ENCODE peak calls at places on chromosome 1, in six cellular contexts. One of them, this sample, is unnamed.

GRCh38 chr1:167427843-167428242 is 90.5 kb downstream of the CD247 start:
- DNase-seq in esophagus squamous epithelium: no peak
- DNase-seq in NCI-H524: no peak
- DNase-seq in lower leg skin: no peak
- DNase-seq in SW 1271: no peak
- DNase-seq in naive thymus-derived CD8-positive, alpha-beta T cell: no peak
- DNase-seq in this sample: peak

GRCh38 chr1:113021430-113022085 is 51.4 kb upstream of the LRIG2 start:
- DNase-seq in esophagus squamous epithelium: no peak
- DNase-seq in NCI-H524: no peak
- DNase-seq in lower leg skin: no peak
- DNase-seq in SW 1271: no peak
- DNase-seq in naive thymus-derived CD8-positive, alpha-beta T cell: no peak
- DNase-seq in this sample: no peak

GRCh38 chr1:2279210-2279639 is 51.1 kb downstream of the SKI start:
- DNase-seq in esophagus squamous epithelium: no peak
- DNase-seq in NCI-H524: no peak
- DNase-seq in lower leg skin: no peak
- DNase-seq in SW 1271: no peak
- DNase-seq in naive thymus-derived CD8-positive, alpha-beta T cell: no peak
- DNase-seq in this sample: no peak

GRCh38 chr1:12078938-12079861 is 16.1 kb downstream of the TNFRSF8 start:
- DNase-seq in esophagus squamous epithelium: peak
- DNase-seq in NCI-H524: peak
- DNase-seq in lower leg skin: no peak
- DNase-seq in SW 1271: peak
- DNase-seq in naive thymus-derived CD8-positive, alpha-beta T cell: no peak
- DNase-seq in this sample: no peak

GRCh38 chr1:39196244-39197215 is 8.0 kb upstream of the MACF1 start:
- DNase-seq in esophagus squamous epithelium: no peak
- DNase-seq in NCI-H524: no peak
- DNase-seq in lower leg skin: no peak
- DNase-seq in SW 1271: peak
- DNase-seq in naive thymus-derived CD8-positive, alpha-beta T cell: peak
- DNase-seq in this sample: no peak

GRCh38 chr1:10540277-10541005 is 65.7 kb downstream of the PEX14 start:
- DNase-seq in esophagus squamous epithelium: no peak
- DNase-seq in NCI-H524: no peak
- DNase-seq in lower leg skin: no peak
- DNase-seq in SW 1271: no peak
- DNase-seq in naive thymus-derived CD8-positive, alpha-beta T cell: no peak
- DNase-seq in this sample: no peak

GRCh38 chr1:150464422-150464826 is 22.8 kb upstream of the TARS2 start:
- DNase-seq in esophagus squamous epithelium: no peak
- DNase-seq in NCI-H524: peak
- DNase-seq in lower leg skin: no peak
- DNase-seq in SW 1271: peak
- DNase-seq in naive thymus-derived CD8-positive, alpha-beta T cell: peak
- DNase-seq in this sample: peak

GRCh38 chr1:93817819-93818569 is 61.0 kb downstream of the DNTTIP2 start:
- DNase-seq in esophagus squamous epithelium: no peak
- DNase-seq in NCI-H524: no peak
- DNase-seq in lower leg skin: no peak
- DNase-seq in SW 1271: no peak
- DNase-seq in naive thymus-derived CD8-positive, alpha-beta T cell: no peak
- DNase-seq in this sample: no peak

GRCh38 chr1:2601721-2602303 is 15.2 kb downstream of the PRXL2B start:
- DNase-seq in esophagus squamous epithelium: no peak
- DNase-seq in NCI-H524: no peak
- DNase-seq in lower leg skin: no peak
- DNase-seq in SW 1271: no peak
- DNase-seq in naive thymus-derived CD8-positive, alpha-beta T cell: no peak
- DNase-seq in this sample: no peak

GRCh38 chr1:21887796-21888195 is 49.3 kb downstream of the HSPG2 start:
- DNase-seq in esophagus squamous epithelium: no peak
- DNase-seq in NCI-H524: no peak
- DNase-seq in lower leg skin: no peak
- DNase-seq in SW 1271: no peak
- DNase-seq in naive thymus-derived CD8-positive, alpha-beta T cell: no peak
- DNase-seq in this sample: no peak

GRCh38 chr1:229254910-229255541 is 15.9 kb upstream of the RAB4A start:
- DNase-seq in esophagus squamous epithelium: no peak
- DNase-seq in NCI-H524: peak
- DNase-seq in lower leg skin: no peak
- DNase-seq in SW 1271: no peak
- DNase-seq in naive thymus-derived CD8-positive, alpha-beta T cell: peak
- DNase-seq in this sample: peak

GRCh38 chr1:212247179-212247721 is 38.0 kb upstream of the PPP2R5A start:
- DNase-seq in esophagus squamous epithelium: no peak
- DNase-seq in NCI-H524: no peak
- DNase-seq in lower leg skin: no peak
- DNase-seq in SW 1271: no peak
- DNase-seq in naive thymus-derived CD8-positive, alpha-beta T cell: no peak
- DNase-seq in this sample: no peak

GRCh38 chr1:108644984-108645383 is 15.9 kb downstream of the HENMT1 start:
- DNase-seq in esophagus squamous epithelium: no peak
- DNase-seq in NCI-H524: no peak
- DNase-seq in lower leg skin: no peak
- DNase-seq in SW 1271: no peak
- DNase-seq in naive thymus-derived CD8-positive, alpha-beta T cell: peak
- DNase-seq in this sample: no peak

GRCh38 chr1:28807046-28807445 is 4.9 kb upstream of the OPRD1 start:
- DNase-seq in esophagus squamous epithelium: no peak
- DNase-seq in NCI-H524: peak
- DNase-seq in lower leg skin: no peak
- DNase-seq in SW 1271: no peak
- DNase-seq in naive thymus-derived CD8-positive, alpha-beta T cell: no peak
- DNase-seq in this sample: peak

GRCh38 chr1:93993731-93994130 is 84.5 kb upstream of the GCLM start:
- DNase-seq in esophagus squamous epithelium: no peak
- DNase-seq in NCI-H524: no peak
- DNase-seq in lower leg skin: no peak
- DNase-seq in SW 1271: no peak
- DNase-seq in naive thymus-derived CD8-positive, alpha-beta T cell: no peak
- DNase-seq in this sample: no peak

GRCh38 chr1:228398741-228399461 is 7.7 kb downstream of the TRIM11 start:
- DNase-seq in esophagus squamous epithelium: no peak
- DNase-seq in NCI-H524: no peak
- DNase-seq in lower leg skin: no peak
- DNase-seq in SW 1271: no peak
- DNase-seq in naive thymus-derived CD8-positive, alpha-beta T cell: no peak
- DNase-seq in this sample: no peak

GRCh38 chr1:184163674-184164470 is 112.3 kb downstream of the TSEN15 start:
- DNase-seq in esophagus squamous epithelium: no peak
- DNase-seq in NCI-H524: no peak
- DNase-seq in lower leg skin: no peak
- DNase-seq in SW 1271: no peak
- DNase-seq in naive thymus-derived CD8-positive, alpha-beta T cell: no peak
- DNase-seq in this sample: no peak

GRCh38 chr1:244214009-244214967 is 163.2 kb downstream of the ZBTB18 start:
- DNase-seq in esophagus squamous epithelium: no peak
- DNase-seq in NCI-H524: peak
- DNase-seq in lower leg skin: no peak
- DNase-seq in SW 1271: no peak
- DNase-seq in naive thymus-derived CD8-positive, alpha-beta T cell: no peak
- DNase-seq in this sample: no peak

GRCh38 chr1:228366851-228367741 is 39.5 kb downstream of the TRIM11 start:
- DNase-seq in esophagus squamous epithelium: no peak
- DNase-seq in NCI-H524: no peak
- DNase-seq in lower leg skin: no peak
- DNase-seq in SW 1271: no peak
- DNase-seq in naive thymus-derived CD8-positive, alpha-beta T cell: no peak
- DNase-seq in this sample: no peak

GRCh38 chr1:50978144-50978851 is 8.3 kb downstream of the CDKN2C start:
- DNase-seq in esophagus squamous epithelium: no peak
- DNase-seq in NCI-H524: peak
- DNase-seq in lower leg skin: no peak
- DNase-seq in SW 1271: peak
- DNase-seq in naive thymus-derived CD8-positive, alpha-beta T cell: peak
- DNase-seq in this sample: peak

GRCh38 chr1:208241541-208241940 is 2.6 kb downstream of the PLXNA2 start:
- DNase-seq in esophagus squamous epithelium: no peak
- DNase-seq in NCI-H524: no peak
- DNase-seq in lower leg skin: no peak
- DNase-seq in SW 1271: no peak
- DNase-seq in naive thymus-derived CD8-positive, alpha-beta T cell: no peak
- DNase-seq in this sample: no peak

GRCh38 chr1:30192969-30193630 is 530.3 kb downstream of the MATN1 start:
- DNase-seq in esophagus squamous epithelium: no peak
- DNase-seq in NCI-H524: no peak
- DNase-seq in lower leg skin: no peak
- DNase-seq in SW 1271: no peak
- DNase-seq in naive thymus-derived CD8-positive, alpha-beta T cell: no peak
- DNase-seq in this sample: peak

GRCh38 chr1:47181095-47181954 is 8.5 kb downstream of the PDZK1IP1 start:
- DNase-seq in esophagus squamous epithelium: no peak
- DNase-seq in NCI-H524: peak
- DNase-seq in lower leg skin: no peak
- DNase-seq in SW 1271: no peak
- DNase-seq in naive thymus-derived CD8-positive, alpha-beta T cell: no peak
- DNase-seq in this sample: peak

GRCh38 chr1:100524355-100524754 is 13.6 kb upstream of the GPR88 start:
- DNase-seq in esophagus squamous epithelium: no peak
- DNase-seq in NCI-H524: no peak
- DNase-seq in lower leg skin: no peak
- DNase-seq in SW 1271: no peak
- DNase-seq in naive thymus-derived CD8-positive, alpha-beta T cell: no peak
- DNase-seq in this sample: no peak

GRCh38 chr1:159854101-159854692 is 8.3 kb downstream of the VSIG8 start:
- DNase-seq in esophagus squamous epithelium: no peak
- DNase-seq in NCI-H524: peak
- DNase-seq in lower leg skin: peak
- DNase-seq in SW 1271: peak
- DNase-seq in naive thymus-derived CD8-positive, alpha-beta T cell: peak
- DNase-seq in this sample: no peak

GRCh38 chr1:55868026-55868425 is 652.9 kb upstream of the USP24 start:
- DNase-seq in esophagus squamous epithelium: no peak
- DNase-seq in NCI-H524: peak
- DNase-seq in lower leg skin: no peak
- DNase-seq in SW 1271: no peak
- DNase-seq in naive thymus-derived CD8-positive, alpha-beta T cell: no peak
- DNase-seq in this sample: no peak

GRCh38 chr1:46072975-46073374 is 59.5 kb downstream of the PIK3R3 start:
- DNase-seq in esophagus squamous epithelium: no peak
- DNase-seq in NCI-H524: no peak
- DNase-seq in lower leg skin: no peak
- DNase-seq in SW 1271: no peak
- DNase-seq in naive thymus-derived CD8-positive, alpha-beta T cell: no peak
- DNase-seq in this sample: no peak

This sample was measured in NCI-H2171.